ENCODE peak calls at places on chromosomes 6 and 20, in eight cellular contexts. One of them, this sample, is unnamed.
A peak's percentile ranks its signal among the peaks of the same experiment; 100 is the strongest.

GRCh38 chr20:38747495-38748096 is 664 bp upstream of the ACTR5 start:
- DNase-seq in GM12878: no peak
- DNase-seq in CD8-positive, alpha-beta memory T cell: no peak
- DNase-seq in GM03348: no peak
- DNase-seq in MV-4-11: no peak
- DNase-seq in Kasumi-1: no peak
- DNase-seq in NT2/D1: no peak
- DNase-seq in activated CD4-positive, CD25-positive, alpha-beta regulatory T cell: no peak
- DNase-seq in this sample: peak; percentile 43

GRCh38 chr20:64030371-64031134 is 5.4 kb upstream of the C20orf204 start:
- DNase-seq in GM12878: no peak
- DNase-seq in CD8-positive, alpha-beta memory T cell: no peak
- DNase-seq in GM03348: no peak
- DNase-seq in MV-4-11: no peak
- DNase-seq in Kasumi-1: no peak
- DNase-seq in NT2/D1: no peak
- DNase-seq in activated CD4-positive, CD25-positive, alpha-beta regulatory T cell: no peak
- DNase-seq in this sample: no peak

GRCh38 chr20:57243480-57244220 is 22.8 kb downstream of the BMP7 start:
- DNase-seq in GM12878: no peak
- DNase-seq in CD8-positive, alpha-beta memory T cell: no peak
- DNase-seq in GM03348: no peak
- DNase-seq in MV-4-11: no peak
- DNase-seq in Kasumi-1: no peak
- DNase-seq in NT2/D1: no peak
- DNase-seq in activated CD4-positive, CD25-positive, alpha-beta regulatory T cell: no peak
- DNase-seq in this sample: no peak

GRCh38 chr6:135525550-135525949 is 28.0 kb upstream of the AHI1 start:
- DNase-seq in GM12878: no peak
- DNase-seq in CD8-positive, alpha-beta memory T cell: no peak
- DNase-seq in GM03348: no peak
- DNase-seq in MV-4-11: peak; percentile 92
- DNase-seq in Kasumi-1: peak; percentile 7
- DNase-seq in NT2/D1: no peak
- DNase-seq in activated CD4-positive, CD25-positive, alpha-beta regulatory T cell: no peak
- DNase-seq in this sample: no peak

GRCh38 chr6:37137201-37137880 is 32.6 kb upstream of the PIM1 start:
- DNase-seq in GM12878: no peak
- DNase-seq in CD8-positive, alpha-beta memory T cell: peak; percentile 10
- DNase-seq in GM03348: peak; percentile 85
- DNase-seq in MV-4-11: no peak
- DNase-seq in Kasumi-1: no peak
- DNase-seq in NT2/D1: peak; percentile 93
- DNase-seq in activated CD4-positive, CD25-positive, alpha-beta regulatory T cell: no peak
- DNase-seq in this sample: no peak

GRCh38 chr20:17558154-17558940 is 11.5 kb upstream of the DSTN start:
- DNase-seq in GM12878: no peak
- DNase-seq in CD8-positive, alpha-beta memory T cell: no peak
- DNase-seq in GM03348: peak; percentile 71
- DNase-seq in MV-4-11: peak; percentile 64
- DNase-seq in Kasumi-1: peak; percentile 60
- DNase-seq in NT2/D1: peak; percentile 54
- DNase-seq in activated CD4-positive, CD25-positive, alpha-beta regulatory T cell: no peak
- DNase-seq in this sample: no peak

GRCh38 chr6:157867155-157867559 is 44.1 kb downstream of the SNX9 start:
- DNase-seq in GM12878: no peak
- DNase-seq in CD8-positive, alpha-beta memory T cell: no peak
- DNase-seq in GM03348: peak; percentile 58
- DNase-seq in MV-4-11: no peak
- DNase-seq in Kasumi-1: no peak
- DNase-seq in NT2/D1: no peak
- DNase-seq in activated CD4-positive, CD25-positive, alpha-beta regulatory T cell: no peak
- DNase-seq in this sample: no peak

GRCh38 chr6:54632984-54633565 is 213.5 kb upstream of the FAM83B start:
- DNase-seq in GM12878: no peak
- DNase-seq in CD8-positive, alpha-beta memory T cell: no peak
- DNase-seq in GM03348: no peak
- DNase-seq in MV-4-11: no peak
- DNase-seq in Kasumi-1: no peak
- DNase-seq in NT2/D1: no peak
- DNase-seq in activated CD4-positive, CD25-positive, alpha-beta regulatory T cell: no peak
- DNase-seq in this sample: no peak

GRCh38 chr20:2663364-2663886 is 591 bp downstream of the IDH3B start:
- DNase-seq in GM12878: no peak
- DNase-seq in CD8-positive, alpha-beta memory T cell: no peak
- DNase-seq in GM03348: no peak
- DNase-seq in MV-4-11: no peak
- DNase-seq in Kasumi-1: no peak
- DNase-seq in NT2/D1: no peak
- DNase-seq in activated CD4-positive, CD25-positive, alpha-beta regulatory T cell: no peak
- DNase-seq in this sample: no peak

GRCh38 chr20:63973636-63974401 is 4.1 kb upstream of the ZNF512B start:
- DNase-seq in GM12878: no peak
- DNase-seq in CD8-positive, alpha-beta memory T cell: peak; percentile 72
- DNase-seq in GM03348: peak; percentile 96
- DNase-seq in MV-4-11: peak; percentile 66
- DNase-seq in Kasumi-1: peak; percentile 63
- DNase-seq in NT2/D1: peak; percentile 66
- DNase-seq in activated CD4-positive, CD25-positive, alpha-beta regulatory T cell: peak; percentile 77
- DNase-seq in this sample: peak; percentile 92

GRCh38 chr6:10991115-10991514 is 53.0 kb downstream of the ELOVL2 start:
- DNase-seq in GM12878: no peak
- DNase-seq in CD8-positive, alpha-beta memory T cell: no peak
- DNase-seq in GM03348: no peak
- DNase-seq in MV-4-11: no peak
- DNase-seq in Kasumi-1: no peak
- DNase-seq in NT2/D1: no peak
- DNase-seq in activated CD4-positive, CD25-positive, alpha-beta regulatory T cell: no peak
- DNase-seq in this sample: no peak

GRCh38 chr6:20953019-20953418 is 418.8 kb downstream of the CDKAL1 start:
- DNase-seq in GM12878: no peak
- DNase-seq in CD8-positive, alpha-beta memory T cell: no peak
- DNase-seq in GM03348: no peak
- DNase-seq in MV-4-11: no peak
- DNase-seq in Kasumi-1: no peak
- DNase-seq in NT2/D1: no peak
- DNase-seq in activated CD4-positive, CD25-positive, alpha-beta regulatory T cell: no peak
- DNase-seq in this sample: no peak

GRCh38 chr20:60634773-60635172 is 617.3 kb upstream of the CDH4 start:
- DNase-seq in GM12878: no peak
- DNase-seq in CD8-positive, alpha-beta memory T cell: no peak
- DNase-seq in GM03348: no peak
- DNase-seq in MV-4-11: no peak
- DNase-seq in Kasumi-1: no peak
- DNase-seq in NT2/D1: no peak
- DNase-seq in activated CD4-positive, CD25-positive, alpha-beta regulatory T cell: no peak
- DNase-seq in this sample: no peak

GRCh38 chr6:150656156-150656555 is 56.5 kb downstream of the PLEKHG1 start:
- DNase-seq in GM12878: no peak
- DNase-seq in CD8-positive, alpha-beta memory T cell: no peak
- DNase-seq in GM03348: no peak
- DNase-seq in MV-4-11: no peak
- DNase-seq in Kasumi-1: no peak
- DNase-seq in NT2/D1: no peak
- DNase-seq in activated CD4-positive, CD25-positive, alpha-beta regulatory T cell: no peak
- DNase-seq in this sample: no peak

GRCh38 chr20:46752639-46753235 is 43.3 kb downstream of the SLC2A10 start:
- DNase-seq in GM12878: no peak
- DNase-seq in CD8-positive, alpha-beta memory T cell: peak; percentile 8
- DNase-seq in GM03348: peak; percentile 65
- DNase-seq in MV-4-11: peak; percentile 42
- DNase-seq in Kasumi-1: peak; percentile 79
- DNase-seq in NT2/D1: peak; percentile 46
- DNase-seq in activated CD4-positive, CD25-positive, alpha-beta regulatory T cell: peak; percentile 7
- DNase-seq in this sample: peak; percentile 84

GRCh38 chr6:142429195-142429594 is 127.4 kb downstream of the ADGRG6 start:
- DNase-seq in GM12878: no peak
- DNase-seq in CD8-positive, alpha-beta memory T cell: no peak
- DNase-seq in GM03348: no peak
- DNase-seq in MV-4-11: no peak
- DNase-seq in Kasumi-1: no peak
- DNase-seq in NT2/D1: no peak
- DNase-seq in activated CD4-positive, CD25-positive, alpha-beta regulatory T cell: no peak
- DNase-seq in this sample: no peak

GRCh38 chr6:159107451-159108260 is 61.5 kb upstream of the FNDC1 start:
- DNase-seq in GM12878: no peak
- DNase-seq in CD8-positive, alpha-beta memory T cell: peak; percentile 72
- DNase-seq in GM03348: no peak
- DNase-seq in MV-4-11: no peak
- DNase-seq in Kasumi-1: no peak
- DNase-seq in NT2/D1: no peak
- DNase-seq in activated CD4-positive, CD25-positive, alpha-beta regulatory T cell: peak; percentile 49
- DNase-seq in this sample: peak; percentile 89

GRCh38 chr20:50085481-50086365 is 27.2 kb downstream of the UBE2V1 start:
- DNase-seq in GM12878: no peak
- DNase-seq in CD8-positive, alpha-beta memory T cell: no peak
- DNase-seq in GM03348: peak; percentile 80
- DNase-seq in MV-4-11: peak; percentile 87
- DNase-seq in Kasumi-1: peak; percentile 90
- DNase-seq in NT2/D1: peak; percentile 48
- DNase-seq in activated CD4-positive, CD25-positive, alpha-beta regulatory T cell: no peak
- DNase-seq in this sample: peak; percentile 75

GRCh38 chr20:53492212-53492611 is 101.4 kb downstream of the ZNF217 start:
- DNase-seq in GM12878: no peak
- DNase-seq in CD8-positive, alpha-beta memory T cell: no peak
- DNase-seq in GM03348: no peak
- DNase-seq in MV-4-11: no peak
- DNase-seq in Kasumi-1: no peak
- DNase-seq in NT2/D1: no peak
- DNase-seq in activated CD4-positive, CD25-positive, alpha-beta regulatory T cell: no peak
- DNase-seq in this sample: no peak

GRCh38 chr6:52403627-52404026 is 16.5 kb upstream of the EFHC1 start:
- DNase-seq in GM12878: no peak
- DNase-seq in CD8-positive, alpha-beta memory T cell: no peak
- DNase-seq in GM03348: no peak
- DNase-seq in MV-4-11: no peak
- DNase-seq in Kasumi-1: no peak
- DNase-seq in NT2/D1: no peak
- DNase-seq in activated CD4-positive, CD25-positive, alpha-beta regulatory T cell: no peak
- DNase-seq in this sample: no peak

GRCh38 chr6:162070639-162071038 is 656.9 kb downstream of the PRKN start:
- DNase-seq in GM12878: no peak
- DNase-seq in CD8-positive, alpha-beta memory T cell: no peak
- DNase-seq in GM03348: no peak
- DNase-seq in MV-4-11: no peak
- DNase-seq in Kasumi-1: no peak
- DNase-seq in NT2/D1: no peak
- DNase-seq in activated CD4-positive, CD25-positive, alpha-beta regulatory T cell: no peak
- DNase-seq in this sample: no peak

GRCh38 chr20:3406481-3407425 is 716 bp downstream of the DNAAF9 start:
- DNase-seq in GM12878: no peak
- DNase-seq in CD8-positive, alpha-beta memory T cell: no peak
- DNase-seq in GM03348: peak; percentile 65
- DNase-seq in MV-4-11: peak; percentile 42
- DNase-seq in Kasumi-1: peak; percentile 38
- DNase-seq in NT2/D1: no peak
- DNase-seq in activated CD4-positive, CD25-positive, alpha-beta regulatory T cell: no peak
- DNase-seq in this sample: no peak

GRCh38 chr6:73409395-73409794 is 14.8 kb downstream of the DDX43 start:
- DNase-seq in GM12878: no peak
- DNase-seq in CD8-positive, alpha-beta memory T cell: no peak
- DNase-seq in GM03348: no peak
- DNase-seq in MV-4-11: no peak
- DNase-seq in Kasumi-1: no peak
- DNase-seq in NT2/D1: no peak
- DNase-seq in activated CD4-positive, CD25-positive, alpha-beta regulatory T cell: no peak
- DNase-seq in this sample: no peak

GRCh38 chr6:159801935-159802334 is 1.9 kb downstream of the PNLDC1 start:
- DNase-seq in GM12878: no peak
- DNase-seq in CD8-positive, alpha-beta memory T cell: no peak
- DNase-seq in GM03348: no peak
- DNase-seq in MV-4-11: peak; percentile 94
- DNase-seq in Kasumi-1: no peak
- DNase-seq in NT2/D1: no peak
- DNase-seq in activated CD4-positive, CD25-positive, alpha-beta regulatory T cell: no peak
- DNase-seq in this sample: no peak

GRCh38 chr6:151808331-151809241 is 1.1 kb downstream of the ESR1 start:
- DNase-seq in GM12878: no peak
- DNase-seq in CD8-positive, alpha-beta memory T cell: no peak
- DNase-seq in GM03348: peak; percentile 40
- DNase-seq in MV-4-11: no peak
- DNase-seq in Kasumi-1: no peak
- DNase-seq in NT2/D1: no peak
- DNase-seq in activated CD4-positive, CD25-positive, alpha-beta regulatory T cell: no peak
- DNase-seq in this sample: no peak

GRCh38 chr6:110547266-110547964 is 71.0 kb upstream of the SLC22A16 start:
- DNase-seq in GM12878: no peak
- DNase-seq in CD8-positive, alpha-beta memory T cell: no peak
- DNase-seq in GM03348: peak; percentile 65
- DNase-seq in MV-4-11: no peak
- DNase-seq in Kasumi-1: no peak
- DNase-seq in NT2/D1: no peak
- DNase-seq in activated CD4-positive, CD25-positive, alpha-beta regulatory T cell: no peak
- DNase-seq in this sample: no peak

This sample was measured in Karpas-422.